ENCODE peak calls at places on chromosomes 13 and 19, in eight cellular contexts. Y is choroid plexus epithelial cell, Q is AG04450, H is mucosa of descending colon, T is lower lobe of right lung, R is WTC11, K is kidney, I is upper lobe of right lung. C is an unnamed sample.

GRCh38 chr19:28531979-28532378 is 681.0 kb downstream of the UQCRFS1 start:
- DNase-seq in Y (no peak), Q (no peak), H (no peak), T (no peak), R (no peak), K (no peak), I (no peak), C (no peak)

GRCh38 chr19:1655992-1656608 is 3.7 kb upstream of the TCF3 start:
- DNase-seq in Y (no peak), Q (no peak), H (peak; percentile 56), T (no peak), R (no peak), K (peak; percentile 74), I (no peak), C (no peak)

GRCh38 chr13:91879360-91879759 is 480.9 kb downstream of the GPC5 start:
- DNase-seq in Y (no peak), Q (no peak), H (no peak), T (no peak), R (no peak), K (no peak), I (no peak), C (no peak)

GRCh38 chr13:110070511-110071120 is 236.3 kb downstream of the COL4A1 start:
- DNase-seq in Y (peak; percentile 90), Q (peak; percentile 24), H (no peak), T (no peak), R (no peak), K (no peak), I (no peak), C (peak; percentile 8)

GRCh38 chr13:110423689-110424302 is 116.7 kb downstream of the COL4A2 start:
- DNase-seq in Y (no peak), Q (no peak), H (no peak), T (no peak), R (no peak), K (no peak), I (no peak), C (no peak)

GRCh38 chr13:29743229-29743786 is 107.1 kb downstream of the UBL3 start:
- DNase-seq in Y (peak; percentile 20), Q (peak; percentile 43), H (no peak), T (no peak), R (no peak), K (peak; percentile 75), I (no peak), C (peak; percentile 93)

GRCh38 chr19:778910-779653 is 18.2 kb upstream of the PTBP1 start:
- DNase-seq in Y (peak; percentile 96), Q (peak; percentile 85), H (no peak), T (no peak), R (no peak), K (peak; percentile 82), I (no peak), C (peak; percentile 87)

GRCh38 chr13:113820813-113821651 is 42.8 kb downstream of the GAS6 start:
- DNase-seq in Y (peak; percentile 98), Q (peak; percentile 97), H (peak; percentile 73), T (no peak), R (no peak), K (no peak), I (no peak), C (peak; percentile 95)

GRCh38 chr13:30751183-30751933 is 16.0 kb downstream of the ALOX5AP start:
- DNase-seq in Y (no peak), Q (no peak), H (no peak), T (no peak), R (no peak), K (no peak), I (no peak), C (no peak)

GRCh38 chr13:30755678-30756077 is 20.3 kb downstream of the ALOX5AP start:
- DNase-seq in Y (no peak), Q (no peak), H (no peak), T (no peak), R (no peak), K (no peak), I (no peak), C (no peak)

GRCh38 chr13:30750036-30750435 is 14.7 kb downstream of the ALOX5AP start:
- DNase-seq in Y (no peak), Q (no peak), H (no peak), T (no peak), R (no peak), K (no peak), I (no peak), C (no peak)

GRCh38 chr13:30752991-30753616 is 17.8 kb downstream of the ALOX5AP start:
- DNase-seq in Y (no peak), Q (no peak), H (no peak), T (no peak), R (no peak), K (no peak), I (no peak), C (no peak)

DNA sequence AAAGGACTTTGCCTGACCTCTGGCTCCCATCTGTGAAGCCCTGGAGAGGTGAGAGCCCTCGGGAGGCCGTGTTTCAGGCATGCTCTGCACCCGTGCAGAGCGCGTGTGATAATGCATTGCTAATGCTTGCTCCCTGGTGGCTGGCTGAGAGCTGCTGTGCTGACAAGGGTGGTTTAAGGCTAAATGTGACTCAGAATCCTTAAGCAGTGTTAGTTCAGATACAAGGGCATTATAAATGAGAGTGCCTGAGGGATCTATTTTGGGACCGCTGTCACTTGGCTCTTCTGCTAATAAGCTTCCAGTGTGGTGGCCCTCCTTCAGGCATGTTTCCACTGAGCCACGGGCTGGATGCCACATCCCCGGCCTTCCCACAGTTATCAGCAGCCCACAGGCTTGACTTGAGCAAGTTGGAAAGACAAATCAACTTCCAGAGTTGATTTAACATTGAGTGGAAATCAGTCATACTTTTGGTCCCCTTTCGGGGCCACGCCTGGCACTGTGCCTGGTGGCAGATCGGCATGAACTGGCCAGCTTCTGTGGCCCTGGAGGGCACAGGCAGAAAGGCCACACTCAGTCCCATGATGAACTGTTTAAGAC is 17.0 kb downstream of the ALOX5AP start:
- DNase-seq in Y (peak; percentile 80), Q (no peak), H (no peak), T (no peak), R (no peak), K (no peak), I (no peak), C (no peak)
- TF ChIP-seq CTCF in Y (peak; percentile 34), Q (no peak), H (no peak), T (no peak), R (no peak), K (peak; percentile 8), I (no peak), C (no peak)

DNA sequence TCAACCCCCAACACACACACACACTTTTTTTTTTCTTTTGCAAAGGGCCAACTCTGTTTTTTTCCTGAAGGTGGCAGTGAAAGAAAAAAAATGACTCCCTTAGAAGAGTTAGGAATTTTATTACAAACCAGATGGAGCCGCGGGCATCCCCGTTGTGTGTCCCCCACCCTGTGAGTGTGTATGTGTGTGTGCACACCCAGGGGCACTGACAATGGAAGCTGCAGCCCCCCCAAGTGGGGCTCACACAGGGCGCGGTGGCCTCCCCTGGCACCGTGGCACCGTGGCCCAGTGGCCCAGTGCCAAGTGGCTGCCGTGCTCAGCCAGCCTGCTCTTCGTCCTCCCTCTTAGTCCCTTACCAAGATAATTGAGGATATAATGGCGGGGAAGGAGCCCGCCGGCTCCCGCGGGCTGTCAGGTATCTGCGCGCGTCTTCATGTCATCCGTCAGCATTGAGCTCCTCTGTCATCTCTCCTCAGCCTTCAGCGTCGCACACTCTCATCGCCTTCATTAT is 314.1 kb downstream of the ZNF536 start:
- DNase-seq in Y (peak; percentile 22), Q (no peak), H (no peak), T (no peak), R (no peak), K (peak; percentile 52), I (no peak), C (no peak)
- TF ChIP-seq CTCF in Y (peak; percentile 28), Q (no peak), H (no peak), T (no peak), R (no peak), K (no peak), I (peak; percentile 13), C (peak; percentile 11)

GRCh38 chr13:49874430-49874829 is 61.7 kb downstream of the SPRYD7 start:
- DNase-seq in Y (no peak), Q (no peak), H (no peak), T (no peak), R (no peak), K (no peak), I (no peak), C (no peak)

GRCh38 chr13:49867834-49868233 is 68.3 kb downstream of the SPRYD7 start:
- DNase-seq in Y (no peak), Q (no peak), H (no peak), T (no peak), R (no peak), K (no peak), I (no peak), C (no peak)

GRCh38 chr13:49865174-49865573 is 71.0 kb downstream of the SPRYD7 start:
- DNase-seq in Y (no peak), Q (no peak), H (no peak), T (no peak), R (no peak), K (no peak), I (no peak), C (no peak)

DNA sequence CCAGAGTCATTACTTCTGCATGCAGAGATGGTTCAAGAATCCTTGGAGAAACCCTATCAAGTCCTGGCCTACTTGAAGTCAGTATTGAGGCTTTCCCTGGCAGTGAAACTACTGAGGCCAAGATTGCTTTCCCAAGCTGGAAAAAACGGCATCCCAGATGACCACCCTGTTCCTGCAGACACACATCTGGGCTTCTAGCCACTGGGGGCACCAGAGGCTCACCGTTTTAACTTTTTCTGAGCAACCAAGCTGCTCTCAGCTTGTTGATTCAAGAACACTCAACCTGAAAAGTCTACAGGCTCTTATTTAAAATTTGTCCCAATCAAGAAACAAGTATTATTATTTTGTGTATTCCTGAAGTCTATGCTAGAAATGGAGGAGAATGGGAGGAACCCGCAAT is 66.6 kb downstream of the SPRYD7 start:
- DNase-seq in Y (peak; percentile 72), Q (no peak), H (no peak), T (no peak), R (peak; percentile 69), K (no peak), I (no peak), C (no peak)
- TF ChIP-seq CTCF in Y (peak; percentile 78), Q (peak; percentile 58), H (no peak), T (peak; percentile 30), R (peak; percentile 24), K (peak; percentile 32), I (peak; percentile 29), C (peak; percentile 60)

GRCh38 chr19:33374406-33374703 is 846 bp downstream of the CEBPG start:
- DNase-seq in Y (peak; percentile 47), Q (no peak), H (no peak), T (no peak), R (no peak), K (peak; percentile 71), I (no peak), C (no peak)

GRCh38 chr19:33376423-33376822 is 2.9 kb downstream of the CEBPG start:
- DNase-seq in Y (peak; percentile 70), Q (no peak), H (peak; percentile 89), T (no peak), R (no peak), K (peak; percentile 85), I (no peak), C (peak; percentile 63)

GRCh38 chr19:33375760-33376159 is 2.3 kb downstream of the CEBPG start:
- DNase-seq in Y (peak; percentile 52), Q (no peak), H (no peak), T (no peak), R (no peak), K (no peak), I (no peak), C (no peak)

GRCh38 chr19:33375156-33375744 is 1.7 kb downstream of the CEBPG start:
- DNase-seq in Y (no peak), Q (no peak), H (no peak), T (no peak), R (no peak), K (no peak), I (no peak), C (no peak)

DNA sequence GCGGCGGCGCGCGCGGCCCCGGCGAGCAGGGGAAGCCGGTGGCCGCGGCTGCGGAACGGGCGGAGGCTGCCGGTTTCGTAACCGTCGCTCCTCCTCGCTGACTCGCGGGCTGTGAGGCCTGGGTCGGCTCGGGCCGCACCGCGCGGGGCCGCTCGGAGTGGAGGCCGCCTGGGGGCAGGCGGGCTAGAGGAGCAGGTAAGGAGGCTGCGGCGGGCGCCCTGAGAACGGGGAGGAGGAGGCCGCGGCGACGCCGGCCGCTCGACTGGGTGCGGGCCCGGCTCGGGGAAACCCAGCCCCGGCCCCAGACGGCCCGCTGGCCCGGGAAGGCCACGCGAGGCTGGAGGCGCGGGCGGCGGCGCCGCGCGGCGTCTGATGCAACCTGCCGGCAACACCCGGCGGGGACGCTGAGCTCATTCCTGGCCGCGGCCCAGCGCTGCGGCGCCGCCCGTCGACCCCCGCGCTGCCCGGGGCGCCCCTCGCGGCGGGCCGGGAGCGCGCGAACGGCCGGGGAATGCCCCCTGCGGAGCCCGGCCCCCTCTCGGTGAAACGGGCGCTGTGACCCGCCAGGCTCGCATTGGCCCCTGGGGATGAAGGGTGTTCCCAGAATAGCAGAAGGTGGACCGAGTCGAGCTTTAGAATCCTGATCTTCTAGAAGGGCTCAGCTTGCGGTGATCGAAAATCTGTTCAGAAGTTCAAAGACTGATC is at the start of gene CEBPG:
- DNase-seq in Y (peak; percentile 74), Q (no peak), H (peak; percentile 67), T (peak; percentile 67), R (peak; percentile 44), K (peak; percentile 87), I (peak; percentile 87), C (no peak)
- TF ChIP-seq CTCF in Y (peak; percentile 13), Q (peak; percentile 8), H (peak; percentile 1), T (peak; percentile 23), R (no peak), K (peak; percentile 15), I (peak; percentile 17), C (no peak)